ENCODE peak calls at places on chromosomes 11 and 22, in eight cellular contexts. L is gastrocnemius medialis, K is sigmoid colon, R is uterus, B is tibial nerve, W is endothelial cell of umbilical vein, O is heart left ventricle, D is breast epithelium. M is an unnamed sample.

GRCh38 chr11:121575250-121575962 is 122.6 kb upstream of the SORL1-AS1 start:
- DNase-seq in L (peak), K (peak), R (peak), B (no peak), W (no peak), O (peak), D (peak), M (peak)

GRCh38 chr11:62732830-62733229 is 4.5 kb downstream of the TTC9C start:
- DNase-seq in L (no peak), K (no peak), R (no peak), B (no peak), W (peak), O (no peak), D (no peak), M (no peak)

GRCh38 chr11:80694385-80694784 is 1253.6 kb upstream of the TENM4 start:
- DNase-seq in L (no peak), K (no peak), R (no peak), B (no peak), W (no peak), O (no peak), D (no peak), M (no peak)

GRCh38 chr22:32622004-32622761 is 147.6 kb downstream of the FBXO7 start:
- DNase-seq in L (peak), K (peak), R (peak), B (peak), W (no peak), O (peak), D (peak), M (no peak)

GRCh38 chr22:29328566-29329500 is 13.3 kb upstream of the RASL10A start:
- DNase-seq in L (peak), K (no peak), R (no peak), B (no peak), W (no peak), O (no peak), D (no peak), M (no peak)

GRCh38 chr11:65316979-65317786 is 2.5 kb downstream of the CDC42EP2 start:
- DNase-seq in L (peak), K (peak), R (peak), B (peak), W (peak), O (peak), D (peak), M (peak)

GRCh38 chr11:15489281-15489680 is 374.6 kb downstream of the INSC start:
- DNase-seq in L (no peak), K (no peak), R (no peak), B (no peak), W (no peak), O (no peak), D (no peak), M (no peak)

GRCh38 chr11:72609045-72609444 is 65.2 kb downstream of the PDE2A start:
- DNase-seq in L (no peak), K (no peak), R (no peak), B (no peak), W (peak), O (no peak), D (no peak), M (no peak)

GRCh38 chr22:35150163-35151107 is 84.5 kb downstream of the ISX start:
- DNase-seq in L (no peak), K (peak), R (peak), B (no peak), W (peak), O (peak), D (peak), M (peak)

GRCh38 chr11:72712168-72712721 is 38.0 kb upstream of the PDE2A start:
- DNase-seq in L (peak), K (peak), R (no peak), B (peak), W (no peak), O (peak), D (peak), M (peak)

GRCh38 chr11:61091373-61092279 is 10.7 kb upstream of the CD5 start:
- DNase-seq in L (no peak), K (no peak), R (no peak), B (no peak), W (no peak), O (no peak), D (no peak), M (peak)

GRCh38 chr11:77147668-77148321 is 19.7 kb downstream of the MYO7A start:
- DNase-seq in L (no peak), K (no peak), R (no peak), B (no peak), W (no peak), O (no peak), D (no peak), M (peak)

GRCh38 chr22:47370448-47371262 is 608.2 kb downstream of the TBC1D22A start:
- DNase-seq in L (no peak), K (no peak), R (no peak), B (no peak), W (no peak), O (no peak), D (no peak), M (peak)

GRCh38 chr11:100715163-100715792 is 28.2 kb downstream of the ARHGAP42 start:
- DNase-seq in L (no peak), K (no peak), R (no peak), B (no peak), W (no peak), O (no peak), D (no peak), M (no peak)

GRCh38 chr11:3221408-3222002 is 2.9 kb upstream of the MRGPRG start:
- DNase-seq in L (no peak), K (peak), R (no peak), B (no peak), W (no peak), O (no peak), D (no peak), M (no peak)

GRCh38 chr11:123103326-123103980 is 41.5 kb upstream of the HSPA8 start:
- DNase-seq in L (peak), K (peak), R (peak), B (peak), W (peak), O (peak), D (peak), M (no peak)

GRCh38 chr22:23557467-23557866 is 22.6 kb downstream of the IGLL1 start:
- DNase-seq in L (no peak), K (no peak), R (no peak), B (no peak), W (no peak), O (no peak), D (no peak), M (no peak)

GRCh38 chr11:23211221-23211620 is 350.9 kb upstream of the CCDC179 start:
- DNase-seq in L (no peak), K (no peak), R (no peak), B (no peak), W (no peak), O (no peak), D (no peak), M (no peak)

GRCh38 chr11:1351278-1351937 is 38.3 kb upstream of the BRSK2 start:
- DNase-seq in L (no peak), K (peak), R (no peak), B (no peak), W (no peak), O (no peak), D (no peak), M (no peak)
- TF ChIP-seq POLR2A in L (no peak), K (no peak), R (no peak), B (no peak), W (no peak), O (no peak), D (no peak), M (no peak)

GRCh38 chr22:44277404-44278135 is 35.2 kb downstream of the SHISAL1 start:
- DNase-seq in L (no peak), K (no peak), R (no peak), B (no peak), W (no peak), O (no peak), D (no peak), M (no peak)

GRCh38 chr22:44278234-44279058 is 34.3 kb downstream of the SHISAL1 start:
- DNase-seq in L (no peak), K (no peak), R (no peak), B (no peak), W (no peak), O (no peak), D (no peak), M (no peak)

GRCh38 chr22:44276706-44277403 is 35.9 kb downstream of the SHISAL1 start:
- DNase-seq in L (no peak), K (no peak), R (no peak), B (no peak), W (no peak), O (no peak), D (no peak), M (no peak)

GRCh38 chr22:44280665-44281188 is 32.0 kb downstream of the SHISAL1 start:
- DNase-seq in L (no peak), K (no peak), R (no peak), B (no peak), W (no peak), O (no peak), D (no peak), M (no peak)

GRCh38 chr22:44279059-44279340 is 33.8 kb downstream of the SHISAL1 start:
- DNase-seq in L (no peak), K (no peak), R (no peak), B (no peak), W (no peak), O (no peak), D (no peak), M (no peak)
- TF ChIP-seq CTCF in L (no peak), K (no peak), R (no peak), B (no peak), W (no peak), O (no peak), D (no peak), M (no peak)

DNA sequence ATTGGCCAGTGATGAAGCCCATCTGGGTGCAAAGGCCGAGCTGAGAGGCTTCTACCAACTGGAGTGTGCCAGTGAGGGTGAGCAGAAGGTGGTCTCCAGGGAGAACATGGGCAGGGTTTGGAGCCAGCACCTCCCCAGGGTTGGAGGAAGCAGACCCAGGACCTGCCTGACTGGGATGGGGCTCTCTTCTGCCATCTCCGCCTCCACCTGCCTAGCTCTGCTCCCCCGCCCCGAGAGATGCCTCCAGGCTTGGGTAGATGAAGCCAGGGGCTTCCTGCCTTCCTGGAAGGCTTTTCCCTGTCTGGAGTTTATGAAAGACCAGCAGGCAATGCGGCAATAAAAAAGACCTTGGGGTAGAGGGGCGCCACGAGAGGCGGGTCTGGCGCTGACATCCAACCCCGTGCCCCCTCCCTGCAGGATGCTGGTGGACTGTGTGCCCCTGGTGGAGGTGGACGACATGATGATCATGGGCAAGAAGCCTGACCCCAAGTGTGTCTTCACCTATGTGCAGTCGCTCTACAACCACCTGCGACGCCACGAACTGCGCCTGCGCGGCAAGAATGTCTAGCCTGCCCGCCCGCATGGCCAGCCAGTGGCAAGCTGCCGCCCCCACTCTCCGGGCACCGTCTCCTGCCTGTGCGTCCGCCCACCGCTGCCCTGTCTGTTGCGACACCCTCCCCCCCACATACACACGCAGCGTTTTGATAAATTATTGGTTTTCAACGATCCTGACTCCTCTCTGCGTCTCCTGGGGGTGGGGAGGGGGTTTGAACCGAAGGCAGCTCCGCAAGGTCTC is 3.3 kb downstream of the SELENOM start:
- DNase-seq in L (no peak), K (peak), R (peak), B (no peak), W (no peak), O (peak), D (no peak), M (peak)
- TF ChIP-seq POLR2A in L (no peak), K (peak), R (peak), B (peak), W (no peak), O (no peak), D (no peak), M (no peak)

GRCh38 chr11:71120346-71120963 is 131.9 kb downstream of the SHANK2 start:
- DNase-seq in L (no peak), K (no peak), R (no peak), B (no peak), W (no peak), O (no peak), D (no peak), M (no peak)
- TF ChIP-seq CTCF in L (no peak), K (no peak), R (no peak), B (no peak), W (no peak), O (no peak), D (peak), M (peak)

GRCh38 chr11:128448981-128449713 is 138.2 kb downstream of the ETS1 start:
- DNase-seq in L (no peak), K (no peak), R (no peak), B (no peak), W (no peak), O (no peak), D (no peak), M (no peak)

GRCh38 chr11:128451651-128452470 is 135.5 kb downstream of the ETS1 start:
- DNase-seq in L (no peak), K (peak), R (no peak), B (peak), W (no peak), O (peak), D (peak), M (peak)

GRCh38 chr11:128447233-128447632 is 140.1 kb downstream of the ETS1 start:
- DNase-seq in L (no peak), K (no peak), R (no peak), B (no peak), W (no peak), O (no peak), D (no peak), M (no peak)

GRCh38 chr11:128450882-128451647 is 136.3 kb downstream of the ETS1 start:
- DNase-seq in L (no peak), K (no peak), R (no peak), B (no peak), W (no peak), O (no peak), D (no peak), M (no peak)

DNA sequence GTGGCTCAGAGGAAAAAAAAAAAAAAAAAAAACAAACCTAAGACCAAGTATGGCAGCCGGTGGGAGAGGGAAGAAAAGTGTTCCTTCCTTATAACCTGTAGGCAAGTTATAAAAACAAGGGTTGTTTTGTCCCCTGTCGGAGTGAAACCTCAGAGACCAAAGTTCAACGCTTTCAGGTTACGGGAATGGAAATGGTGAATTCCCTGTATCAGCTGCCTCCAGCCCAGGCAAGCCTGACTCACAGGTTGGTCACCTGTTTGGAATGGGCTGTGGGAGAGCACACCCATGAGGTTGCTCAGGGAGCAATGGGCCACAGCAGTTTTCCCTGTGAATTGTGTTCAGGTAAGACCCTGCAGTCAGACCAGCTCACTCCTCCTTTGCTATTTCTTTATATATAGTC is 138.9 kb downstream of the ETS1 start:
- DNase-seq in L (no peak), K (no peak), R (no peak), B (no peak), W (no peak), O (no peak), D (peak), M (no peak)
- TF ChIP-seq POLR2A in L (no peak), K (no peak), R (no peak), B (no peak), W (no peak), O (no peak), D (no peak), M (no peak)

GRCh38 chr22:38927033-38927789 is 30.2 kb upstream of the APOBEC3A start:
- DNase-seq in L (peak), K (peak), R (peak), B (peak), W (peak), O (peak), D (peak), M (peak)
- TF ChIP-seq CTCF in L (peak), K (peak), R (peak), B (peak), W (peak), O (peak), D (peak), M (peak)

DNA sequence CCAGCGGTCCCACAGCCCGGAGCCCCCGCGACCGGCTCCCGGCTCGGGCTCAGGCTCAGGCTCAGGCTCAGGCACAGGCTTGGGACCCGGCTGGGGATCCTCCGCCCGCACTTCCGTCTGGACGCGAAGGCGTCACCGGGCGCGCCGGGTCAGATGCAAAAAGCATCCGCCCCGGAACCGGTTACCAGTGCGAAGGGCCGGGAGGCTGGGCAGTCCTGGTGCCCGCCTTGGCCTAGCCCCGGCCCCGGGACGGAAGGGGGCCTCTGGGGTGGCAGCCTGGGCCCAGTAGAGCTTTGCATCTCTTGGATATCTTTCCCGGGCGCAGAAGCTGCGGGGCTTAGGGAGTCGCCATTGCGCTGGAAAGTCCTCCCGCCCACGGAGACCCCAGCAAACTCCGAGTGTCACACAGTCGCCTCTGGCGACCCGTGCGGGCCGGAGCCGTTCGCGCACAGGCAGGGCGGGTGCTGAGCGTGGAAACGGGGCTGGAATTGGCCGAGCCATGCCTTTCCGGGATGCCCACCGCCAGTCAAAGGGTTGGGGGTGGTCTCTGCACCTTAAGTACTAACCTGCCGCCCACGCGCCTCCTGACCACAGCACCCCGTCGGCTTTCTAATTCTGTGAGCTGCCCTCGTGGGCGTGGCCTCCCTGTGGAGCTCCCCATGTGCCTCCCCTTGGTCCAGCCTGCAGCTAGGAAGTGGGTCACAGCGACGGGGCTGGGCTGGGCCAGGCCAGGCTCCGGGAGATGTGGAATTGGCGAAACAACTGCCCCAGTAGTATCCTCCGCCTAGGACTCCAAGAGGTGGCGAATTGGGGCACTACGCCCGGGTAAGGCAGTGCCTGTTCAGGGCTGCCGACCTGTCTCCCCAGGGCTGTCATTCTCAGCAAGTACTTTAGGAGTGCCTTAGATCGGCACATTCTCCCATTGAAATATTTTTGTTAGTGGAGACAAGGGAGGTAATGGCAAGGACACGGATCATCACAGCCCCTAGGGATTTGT is at the start of gene TMEM9B:
- DNase-seq in L (peak), K (peak), R (peak), B (peak), W (peak), O (peak), D (peak), M (peak)
- TF ChIP-seq POLR2A in L (peak), K (peak), R (peak), B (peak), W (peak), O (peak), D (peak), M (no peak)

DNA sequence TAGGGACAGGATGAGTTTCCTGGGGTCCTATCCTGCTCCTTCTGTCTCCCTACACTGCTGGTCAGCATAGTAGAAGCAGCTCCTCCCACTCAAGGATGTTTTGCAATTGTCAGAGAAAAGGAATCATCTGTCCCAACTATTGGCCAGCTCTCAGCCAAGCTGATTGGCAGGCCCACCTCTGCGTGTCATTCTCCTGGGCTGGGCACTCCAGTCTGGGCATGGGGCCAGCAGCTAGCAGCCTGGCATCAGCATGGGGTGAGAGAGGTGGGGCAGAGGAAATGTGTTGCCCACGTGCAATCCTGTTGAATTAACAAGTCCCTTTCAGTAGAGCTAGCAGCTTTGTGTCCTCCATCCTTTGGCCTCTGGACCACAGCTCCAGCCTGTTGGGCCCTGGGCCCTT is 14.1 kb downstream of the ANKK1 start:
- DNase-seq in L (peak), K (no peak), R (no peak), B (no peak), W (peak), O (peak), D (peak), M (peak)
- TF ChIP-seq CTCF in L (no peak), K (no peak), R (no peak), B (no peak), W (no peak), O (no peak), D (no peak), M (no peak)

DNA sequence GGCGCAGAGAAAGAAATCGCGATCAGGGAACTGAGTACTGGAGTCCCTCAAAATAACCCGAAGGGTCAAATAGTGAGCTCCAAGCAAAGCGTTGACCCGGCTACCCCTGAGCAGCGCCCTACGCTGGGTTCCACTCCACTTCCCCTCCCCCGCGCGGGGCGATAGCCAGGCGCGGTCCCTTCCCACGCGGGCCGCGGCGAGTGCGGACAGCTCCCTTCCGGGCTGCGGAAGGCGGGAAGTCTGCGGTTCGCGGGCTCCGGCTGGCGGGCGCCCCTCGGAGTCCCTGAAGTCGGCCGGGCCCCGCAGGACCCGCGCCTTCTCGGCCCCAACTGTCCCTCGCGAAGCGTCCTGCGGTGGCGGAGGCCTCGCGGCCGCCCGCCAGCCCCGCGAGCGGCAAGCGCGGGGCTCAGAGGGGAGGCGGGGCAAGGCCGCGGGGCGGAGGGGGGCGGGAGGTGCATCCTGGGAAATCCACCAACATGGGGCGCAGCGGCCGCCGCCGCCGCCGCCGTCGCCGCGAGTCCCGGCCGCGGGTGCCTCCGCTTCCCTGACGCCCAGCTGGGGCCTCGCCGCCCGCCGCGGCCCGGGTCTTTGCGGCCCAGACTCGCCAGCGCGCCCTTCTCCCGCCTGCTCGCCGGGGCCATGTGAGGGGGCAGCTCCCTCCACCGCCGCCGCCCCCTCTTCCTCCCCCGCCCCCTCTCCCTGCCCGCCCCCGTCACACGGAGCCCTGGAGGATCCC is at the start of gene QSER1:
- DNase-seq in L (peak), K (peak), R (peak), B (peak), W (peak), O (peak), D (peak), M (peak)
- TF ChIP-seq POLR2A in L (peak), K (no peak), R (peak), B (peak), W (peak), O (peak), D (peak), M (peak)